ENCODE peak calls at places on chromosomes 3 and 15, in six cellular contexts. J is A549, O is RWPE2, C is uterus, T is psoas muscle, W is A673. F is an unnamed sample.

GRCh38 chr3:172760406-172760805 is 9.9 kb downstream of the ECT2 start:
- DNase-seq in T (no peak), W (no peak), J (no peak), O (no peak), C (no peak), F (no peak)

GRCh38 chr3:193982258-193982659 is 153.7 kb upstream of the HES1 start:
- DNase-seq in J (no peak), T (peak; percentile 83), C (peak; percentile 68), W (no peak), O (peak; percentile 68), F (no peak)

GRCh38 chr3:185460719-185461350 is 38.0 kb downstream of the TMEM41A start:
- DNase-seq in O (no peak), J (peak; percentile 21), W (peak; percentile 56), T (no peak), C (no peak), F (no peak)

GRCh38 chr3:190076601-190077444 is 43.9 kb downstream of the P3H2 start:
- DNase-seq in C (peak; percentile 62), T (no peak), W (peak; percentile 72), J (peak; percentile 61), O (peak; percentile 86), F (no peak)

GRCh38 chr3:194271459-194272035 is 79.6 kb downstream of the CPN2 start:
- DNase-seq in T (no peak), O (no peak), J (no peak), C (no peak), W (no peak), F (no peak)

GRCh38 chr3:20043398-20043797 is 3.2 kb downstream of the KAT2B start:
- DNase-seq in O (peak; percentile 54), J (no peak), T (peak; percentile 78), C (peak; percentile 85), W (no peak), F (peak; percentile 40)

GRCh38 chr15:99057697-99058420 is 47.0 kb upstream of the SYNM start:
- DNase-seq in J (no peak), W (no peak), T (no peak), C (peak; percentile 39), O (no peak), F (no peak)

GRCh38 chr3:72997421-72997961 is 880 bp downstream of the PPP4R2 start:
- DNase-seq in C (no peak), J (peak; percentile 67), W (peak; percentile 65), O (no peak), T (no peak), F (peak; percentile 39)

GRCh38 chr3:191047930-191048329 is 151.1 kb upstream of the OSTN start:
- DNase-seq in J (no peak), W (no peak), T (no peak), C (no peak), O (no peak), F (no peak)

GRCh38 chr3:157030712-157031111 is 129.2 kb downstream of the CCNL1 start:
- DNase-seq in T (no peak), C (no peak), J (no peak), O (no peak), W (no peak), F (no peak)

GRCh38 chr15:66747866-66748265 is 45.8 kb downstream of the SMAD6 start:
- DNase-seq in O (no peak), J (no peak), C (no peak), T (no peak), W (peak; percentile 48), F (peak; percentile 69)

GRCh38 chr15:66745530-66746230 is 43.6 kb downstream of the SMAD6 start:
- DNase-seq in J (no peak), C (no peak), T (no peak), O (no peak), W (no peak), F (no peak)

GRCh38 chr15:66747223-66747622 is 45.2 kb downstream of the SMAD6 start:
- DNase-seq in T (no peak), W (no peak), C (no peak), O (no peak), J (no peak), F (no peak)

GRCh38 chr15:66744610-66745279 is 42.7 kb downstream of the SMAD6 start:
- DNase-seq in C (no peak), J (peak; percentile 65), O (no peak), W (no peak), T (no peak), F (no peak)

GRCh38 chr15:66746231-66746605 is 44.2 kb downstream of the SMAD6 start:
- DNase-seq in T (no peak), W (no peak), C (no peak), O (no peak), J (no peak), F (peak; percentile 41)
- H3K4me1 ChIP-seq in T (peaks cover 9% of the 10 kb centered on the region), W (peaks cover 52% of the 10 kb centered on the region), C (peaks cover 5% of the 10 kb centered on the region), O (peaks cover 20% of the 10 kb centered on the region), J (peaks cover 77% of the 10 kb centered on the region), F (peaks cover 43% of the 10 kb centered on the region)

GRCh38 chr15:70089692-70089971 is 8.1 kb downstream of the TLE3 start:
- DNase-seq in O (no peak), C (no peak), T (no peak), J (no peak), W (no peak), F (no peak)
- H3K4me3 ChIP-seq in O (no peak overlapping the region), C (no peak overlapping the region), T (peak overlapping the region; percentile 41), J (no peak overlapping the region), W (no peak overlapping the region), F (no peak overlapping the region)

GRCh38 chr3:18194431-18194830 is 230.7 kb downstream of the SATB1 start:
- DNase-seq in W (peak; percentile 1), C (no peak), J (no peak), O (no peak), T (no peak), F (no peak)

GRCh38 chr3:18190646-18191045 is 234.5 kb downstream of the SATB1 start:
- DNase-seq in T (no peak), O (no peak), J (no peak), W (no peak), C (no peak), F (no peak)

GRCh38 chr3:18199757-18200156 is 225.4 kb downstream of the SATB1 start:
- DNase-seq in O (no peak), T (no peak), W (no peak), J (no peak), C (no peak), F (no peak)

GRCh38 chr3:18201315-18201714 is 223.8 kb downstream of the SATB1 start:
- DNase-seq in C (no peak), W (no peak), J (no peak), T (no peak), O (no peak), F (no peak)

GRCh38 chr3:18195836-18196235 is 229.3 kb downstream of the SATB1 start:
- DNase-seq in J (no peak), T (no peak), O (no peak), C (no peak), W (no peak), F (no peak)
- H3K9me3 ChIP-seq in J (no peaks in the 10 kb centered on the region), T (peaks cover 7% of the 10 kb centered on the region), O (peaks cover 4% of the 10 kb centered on the region), C (peaks cover 4% of the 10 kb centered on the region), W (no peaks in the 10 kb centered on the region), F (no peaks in the 10 kb centered on the region)

GRCh38 chr3:45565341-45565740 is 29.2 kb upstream of the LIMD1 start:
- DNase-seq in T (no peak), O (no peak), C (no peak), W (no peak), J (no peak), F (no peak)
- H3K4me1 ChIP-seq in T (peaks cover 9% of the 10 kb centered on the region), O (no peaks in the 10 kb centered on the region), C (no peaks in the 10 kb centered on the region), W (no peaks in the 10 kb centered on the region), J (no peaks in the 10 kb centered on the region), F (no peaks in the 10 kb centered on the region)

GRCh38 chr3:138944842-138945645 is 1.9 kb downstream of the FOXL2 start:
- DNase-seq in C (no peak), W (no peak), J (no peak), O (no peak), T (no peak), F (no peak)
- H3K4me3 ChIP-seq in C (peak overlapping the region; percentile 75), W (no peak overlapping the region), J (peak overlapping the region; percentile 63), O (peak overlapping the region; percentile 31), T (peak overlapping the region; percentile 72), F (no peak overlapping the region)

GRCh38 chr3:16079519-16079918 is 95.0 kb upstream of the GALNT15 start:
- DNase-seq in W (no peak), T (no peak), O (no peak), J (no peak), C (no peak), F (no peak)
- H3K9me3 ChIP-seq in W (no peaks in the 10 kb centered on the region), T (no peaks in the 10 kb centered on the region), O (peaks cover 11% of the 10 kb centered on the region), J (peaks cover 38% of the 10 kb centered on the region), C (no peaks in the 10 kb centered on the region), F (no peaks in the 10 kb centered on the region)

GRCh38 chr3:123635717-123636116 is 50.9 kb upstream of the HACD2 start:
- DNase-seq in J (no peak), W (peak; percentile 44), C (peak; percentile 18), T (no peak), O (no peak), F (no peak)
- H3K4me1 ChIP-seq in J (peaks cover 13% of the 10 kb centered on the region), W (peaks cover 19% of the 10 kb centered on the region), C (no peaks in the 10 kb centered on the region), T (no peaks in the 10 kb centered on the region), O (no peaks in the 10 kb centered on the region), F (no peaks in the 10 kb centered on the region)

F was measured in HAP-1.